ENCODE peak calls at places on chromosome 17, in seven cellular contexts. Y is OCI-M1; Z is cardiac muscle cell; T is activated T-cell treated with anti-CD3 and anti-CD28 coated beads, Interleukin-2, amount 50 U/mL, for 72 hours; M is sciatic nerve; S is stimulated activated CD8-positive, alpha-beta memory T cell treated with anti-CD3 and anti-CD28 coated beads, Interleukin-7, amount 100 ng/mL, for 24 hours; R is HAP-1. K is an unnamed sample.

GRCh38 chr17:54307326-54307725 is 484.6 kb downstream of the KIF2B start:
- DNase-seq in Z (no peak), T (no peak), Y (no peak), S (no peak), R (no peak), M (no peak), K (no peak)

GRCh38 chr17:80892900-80893603 is 98.6 kb upstream of the CHMP6 start:
- DNase-seq in Y (no peak), M (no peak), T (peak), Z (no peak), S (no peak), R (no peak), K (no peak)

GRCh38 chr17:8873801-8874715 is 6.6 kb upstream of the PIK3R6 start:
- DNase-seq in T (no peak), M (peak), S (no peak), Z (no peak), R (no peak), Y (no peak), K (no peak)

GRCh38 chr17:59534583-59534982 is 30.8 kb upstream of the DHX40 start:
- DNase-seq in T (no peak), R (no peak), S (no peak), M (no peak), Z (no peak), Y (peak), K (no peak)

GRCh38 chr17:63834431-63835166 is 7.1 kb upstream of the FTSJ3 start:
- DNase-seq in Z (peak), S (no peak), M (no peak), R (peak), Y (peak), T (peak), K (peak)

GRCh38 chr17:49821916-49822315 is 26.0 kb downstream of the TAC4 start:
- DNase-seq in M (no peak), Z (no peak), T (no peak), R (no peak), Y (no peak), S (no peak), K (no peak)

GRCh38 chr17:1493291-1493980 is 950 bp upstream of the MYO1C start:
- DNase-seq in M (no peak), S (no peak), Y (no peak), Z (no peak), R (no peak), T (no peak), K (no peak)

GRCh38 chr17:27624555-27624954 is 6.4 kb upstream of the LGALS9 start:
- DNase-seq in Y (no peak), Z (no peak), R (no peak), T (no peak), M (no peak), S (no peak), K (no peak)

GRCh38 chr17:29045026-29045425 is 2.1 kb downstream of the PIPOX start:
- DNase-seq in R (no peak), Y (no peak), S (no peak), T (no peak), M (no peak), Z (no peak), K (no peak)

GRCh38 chr17:4235372-4236279 is 28.2 kb downstream of the ANKFY1 start:
- DNase-seq in M (no peak), T (no peak), R (no peak), Z (no peak), Y (no peak), S (no peak), K (no peak)

GRCh38 chr17:63035695-63036094 is 69.7 kb downstream of the TANC2 start:
- DNase-seq in S (no peak), Z (no peak), T (no peak), R (no peak), M (no peak), Y (no peak), K (no peak)

GRCh38 chr17:47220531-47220999 is 11.4 kb downstream of the MYL4 start:
- DNase-seq in M (no peak), Z (no peak), Y (no peak), R (peak), T (peak), S (no peak), K (no peak)

GRCh38 chr17:47987240-47987835 is 16.4 kb downstream of the CDK5RAP3 start:
- DNase-seq in Z (no peak), R (peak), M (no peak), S (no peak), Y (no peak), T (no peak), K (no peak)

GRCh38 chr17:38403491-38403890 is 24.8 kb upstream of the ARHGAP23 start:
- DNase-seq in T (no peak), Y (peak), S (no peak), Z (no peak), R (no peak), M (peak), K (no peak)

GRCh38 chr17:10119203-10120112 is 78.9 kb downstream of the GAS7 start:
- DNase-seq in Z (peak), S (no peak), T (no peak), M (no peak), R (no peak), Y (no peak), K (no peak)

GRCh38 chr17:20206068-20206467 is 196.9 kb downstream of the SPECC1 start:
- DNase-seq in M (no peak), Z (no peak), S (no peak), R (no peak), T (peak), Y (peak), K (no peak)

GRCh38 chr17:77144227-77144626 is 3.5 kb downstream of the SEC14L1 start:
- DNase-seq in Z (no peak), S (no peak), T (no peak), Y (no peak), M (no peak), R (no peak), K (no peak)

GRCh38 chr17:82097187-82097918 is 683 bp downstream of the FASN start:
- DNase-seq in Y (peak), S (no peak), Z (peak), R (no peak), T (peak), M (no peak), K (peak)

GRCh38 chr17:39208893-39209292 is 8.8 kb downstream of the RPL19 start:
- DNase-seq in Z (no peak), S (no peak), R (no peak), Y (peak), M (no peak), T (no peak), K (no peak)

GRCh38 chr17:30942311-30943079 is 20.8 kb downstream of the ADAP2 start:
- DNase-seq in T (no peak), S (no peak), Z (no peak), Y (no peak), M (no peak), R (no peak), K (no peak)

GRCh38 chr17:48873696-48874443 is 18.7 kb upstream of the ATP5MC1 start:
- DNase-seq in S (no peak), M (no peak), Z (no peak), T (no peak), Y (no peak), R (no peak), K (no peak)

GRCh38 chr17:3796110-3796821 is 4.7 kb downstream of the ITGAE start:
- DNase-seq in R (no peak), T (peak), Y (no peak), Z (no peak), S (peak), M (no peak), K (no peak)

GRCh38 chr17:16419074-16419928 is 3.9 kb downstream of the TRPV2 start:
- DNase-seq in Y (peak), T (peak), M (no peak), R (no peak), S (no peak), Z (no peak), K (no peak)

GRCh38 chr17:149897-150575 is 12.7 kb downstream of the SCGB1C2 start:
- DNase-seq in Z (no peak), M (peak), Y (no peak), R (no peak), S (no peak), T (no peak), K (no peak)

GRCh38 chr17:77881545-77881944 is 77.0 kb upstream of the TNRC6C start:
- DNase-seq in M (peak), R (no peak), Z (no peak), S (peak), T (peak), Y (peak), K (no peak)

GRCh38 chr17:75241996-75242460 is 19.4 kb downstream of the GGA3 start:
- DNase-seq in Y (no peak), T (no peak), M (no peak), S (no peak), R (no peak), Z (no peak), K (no peak)

GRCh38 chr17:41917192-41917591 is 1.6 kb downstream of the ACLY start:
- DNase-seq in T (no peak), R (no peak), S (no peak), M (no peak), Y (no peak), Z (no peak), K (no peak)

GRCh38 chr17:9200197-9200662 is 178.9 kb downstream of the NTN1 start:
- DNase-seq in R (no peak), Y (no peak), S (no peak), M (no peak), T (no peak), Z (no peak), K (no peak)

GRCh38 chr17:74935585-74936469 is at the start of gene OTOP3:
- DNase-seq in S (no peak), T (no peak), M (no peak), R (no peak), Z (no peak), Y (no peak), K (no peak)

GRCh38 chr17:1011760-1012735 is 15.1 kb downstream of the TIMM22 start:
- DNase-seq in M (no peak), T (no peak), R (no peak), Y (no peak), S (no peak), Z (no peak), K (no peak)

GRCh38 chr17:39196820-39197331 is 593 bp downstream of the CACNB1 start:
- DNase-seq in M (no peak), R (no peak), S (no peak), Z (peak), Y (no peak), T (no peak), K (no peak)

GRCh38 chr17:70881093-70881492 is 711.8 kb downstream of the KCNJ2 start:
- DNase-seq in Y (no peak), R (no peak), Z (no peak), T (no peak), S (no peak), M (no peak), K (no peak)

K was measured in HuH-7.